ENCODE peak calls at places on chromosomes 13 and 19, in four cellular contexts. E is nephron progenitor cell, C is GM20000, J is type B pancreatic cell. L is an unnamed sample.

GRCh38 chr19:5154129-5154798 is 185.4 kb downstream of the KDM4B start:
- DNase-seq in C (peak), E (peak), J (peak), L (peak)

GRCh38 chr13:32838985-32839384 is 177.2 kb upstream of the KL start:
- DNase-seq in E (no peak), C (peak), J (no peak), L (peak)

GRCh38 chr13:65677906-65678305 is 1552.2 kb downstream of the PCDH9 start:
- DNase-seq in J (no peak), C (no peak), E (no peak), L (no peak)

GRCh38 chr19:1069009-1069779 is 2.2 kb downstream of the ARHGAP45 start:
- DNase-seq in J (no peak), C (peak), E (no peak), L (peak)

GRCh38 chr13:33379597-33379996 is 94.0 kb upstream of the STARD13 start:
- DNase-seq in E (no peak), J (no peak), C (no peak), L (no peak)

GRCh38 chr19:19599190-19599535 is 19.3 kb downstream of the PBX4 start:
- DNase-seq in E (no peak), C (no peak), J (no peak), L (peak)

GRCh38 chr13:97141564-97142005 is 80.5 kb upstream of the MBNL2 start:
- DNase-seq in C (peak), J (no peak), E (peak), L (peak)

GRCh38 chr13:44079413-44080205 is 199.9 kb downstream of the LACC1 start:
- DNase-seq in J (no peak), E (no peak), C (no peak), L (no peak)

GRCh38 chr19:3005345-3005744 is 23.7 kb downstream of the TLE2 start:
- DNase-seq in E (no peak), J (no peak), C (no peak), L (no peak)

GRCh38 chr13:81540777-81541176 is 1199.9 kb upstream of the SPRY2 start:
- DNase-seq in E (no peak), C (no peak), J (no peak), L (no peak)
- TF ChIP-seq CTCF in E (peak), C (no peak), J (peak), L (no peak)

DNA sequence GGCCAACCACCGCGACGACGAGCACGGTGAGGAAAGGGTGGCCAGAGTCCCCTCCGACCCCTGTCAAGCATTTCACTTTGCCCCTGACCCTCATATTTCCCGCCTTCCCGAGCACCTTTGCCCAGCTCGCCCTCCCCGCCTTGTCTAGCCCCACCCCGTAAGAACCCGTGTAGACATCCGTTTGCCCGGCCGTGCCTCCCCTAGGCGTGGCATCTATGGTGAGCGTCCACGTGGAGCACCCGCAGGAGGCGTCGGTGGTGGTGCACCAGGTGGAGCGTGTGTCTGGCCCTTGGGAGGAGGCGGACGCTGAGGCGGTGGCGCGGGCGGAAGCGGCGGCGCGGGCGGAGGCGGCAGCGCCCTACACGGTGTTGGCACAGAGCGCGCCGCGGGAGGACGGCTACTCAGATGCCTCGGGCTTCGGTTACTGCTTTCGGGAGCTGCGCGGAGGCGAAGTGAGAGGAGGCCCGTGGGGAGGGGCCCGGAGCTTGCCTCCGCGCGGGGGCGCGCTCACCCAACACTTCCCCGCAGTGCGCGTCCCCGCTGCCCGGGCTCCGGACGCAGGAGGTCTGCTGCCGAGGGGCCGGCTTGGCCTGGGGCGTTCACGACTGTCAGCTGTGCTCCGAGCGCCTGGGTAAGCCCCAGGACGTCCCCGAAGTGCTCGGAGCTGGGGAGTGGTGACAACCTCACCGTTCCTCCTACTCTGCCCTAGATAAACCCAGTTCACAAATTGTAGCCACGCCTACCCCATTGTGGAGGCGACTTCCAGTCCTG is 4.2 kb downstream of the LTBP4 start:
- DNase-seq in J (no peak), E (peak), C (peak), L (peak)
- TF ChIP-seq CTCF in J (no peak), E (no peak), C (peak), L (no peak)

GRCh38 chr19:56120371-56121179 is 520 bp downstream of the ZNF787 start:
- DNase-seq in J (peak), E (peak), C (peak), L (peak)
- TF ChIP-seq CTCF in J (peak), E (no peak), C (no peak), L (no peak)

GRCh38 chr13:51148952-51149573 is 38.0 kb upstream of the C13orf42 start:
- DNase-seq in E (peak), C (no peak), J (peak), L (peak)
- TF ChIP-seq CTCF in E (peak), C (peak), J (peak), L (peak)

DNA sequence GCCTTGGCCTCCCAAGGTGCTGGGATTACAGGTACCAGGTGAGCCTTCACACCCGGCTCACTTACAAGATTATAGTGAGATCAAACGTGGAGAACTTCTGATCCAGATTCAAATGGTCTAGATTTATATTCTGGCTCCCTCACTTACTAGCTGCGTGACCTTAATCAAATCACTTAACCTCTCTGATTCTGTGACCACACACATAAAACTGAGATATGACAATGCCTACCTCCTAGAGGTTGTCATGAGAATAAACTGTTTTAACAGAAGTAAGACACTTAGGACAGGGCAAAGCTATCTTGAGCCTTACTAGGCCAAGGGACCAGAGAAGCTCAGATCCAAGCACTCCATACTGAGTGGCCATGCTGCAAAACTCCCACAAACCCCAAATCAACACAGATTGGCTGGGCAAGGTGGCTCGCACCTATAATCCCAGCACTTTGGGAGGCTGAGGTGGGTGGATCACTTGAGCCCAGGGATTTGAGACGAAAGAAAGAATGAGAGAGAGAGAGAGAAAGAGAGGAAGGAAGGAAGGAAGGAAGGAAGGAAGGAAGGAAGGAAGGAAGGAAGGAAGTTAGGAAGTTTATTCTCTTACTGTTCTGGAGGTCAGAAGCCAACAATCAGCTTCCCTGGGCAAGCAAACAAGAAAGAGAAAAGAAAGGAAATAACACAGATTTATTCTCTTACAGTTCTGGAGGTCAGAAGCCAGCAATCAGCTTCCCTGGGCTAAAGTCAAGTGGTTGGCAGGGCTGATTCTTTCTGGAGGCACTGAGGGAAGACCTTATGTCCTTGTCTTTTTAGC is 46.1 kb upstream of the MAP3K10 start:
- DNase-seq in J (no peak), C (no peak), E (no peak), L (no peak)
- TF ChIP-seq CTCF in J (no peak), C (no peak), E (no peak), L (no peak)

DNA sequence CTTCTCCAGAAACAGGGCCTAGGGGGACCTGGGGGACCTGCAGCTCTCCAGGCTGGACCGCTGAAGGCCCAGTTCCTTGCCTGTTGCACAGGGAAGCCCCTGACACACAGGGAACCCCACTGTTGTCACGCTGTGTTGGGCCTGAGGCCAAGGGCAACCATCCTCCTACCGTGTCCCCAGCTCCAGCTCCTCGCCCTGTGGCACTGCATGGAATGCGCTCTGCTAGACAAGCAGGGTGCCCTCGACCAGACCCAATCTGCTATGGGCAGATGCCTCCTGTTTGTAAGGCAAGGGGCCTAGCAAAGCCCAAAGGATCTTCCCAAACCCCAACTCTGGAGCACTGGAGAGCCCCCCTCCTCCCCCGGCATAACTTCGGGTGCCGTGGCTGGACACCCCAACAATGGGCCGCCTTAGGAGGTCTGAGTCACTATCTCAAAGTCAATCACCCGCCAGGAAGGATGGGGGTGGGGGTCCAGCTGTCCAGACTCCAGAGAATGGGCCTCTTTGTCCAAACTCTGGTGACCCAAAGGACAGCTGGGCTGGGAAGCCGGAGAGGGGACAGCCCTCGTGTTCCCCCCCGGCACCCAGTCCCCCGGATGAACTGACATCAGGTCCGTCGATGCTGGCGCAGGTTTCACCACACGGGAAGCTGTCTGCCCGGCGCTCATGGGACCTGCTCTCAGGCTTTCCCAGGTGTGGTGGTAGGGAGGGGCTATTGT is 3.7 kb downstream of the BRSK1 start:
- DNase-seq in E (no peak), J (no peak), C (no peak), L (no peak)
- TF ChIP-seq CTCF in E (no peak), J (no peak), C (no peak), L (no peak)

DNA sequence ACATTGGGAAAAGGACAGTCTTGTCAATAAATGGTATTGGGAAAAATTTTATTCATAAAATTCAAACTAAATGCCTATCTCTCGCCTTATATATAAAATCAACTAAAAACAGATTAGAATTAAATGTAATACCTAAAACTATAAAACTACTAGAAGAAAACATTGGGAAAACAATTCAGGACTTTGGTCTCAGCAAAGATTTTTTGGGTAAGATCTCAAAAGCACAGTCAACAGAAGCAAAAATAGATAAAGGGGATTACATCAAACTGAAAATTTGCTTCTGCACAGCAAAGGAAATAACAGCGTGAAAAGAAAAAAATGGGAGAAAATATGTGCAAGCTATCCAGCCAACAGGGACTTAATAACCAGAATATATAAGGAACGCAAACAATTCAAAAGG is 24.3 kb upstream of the ZC3H13 start:
- DNase-seq in E (no peak), J (no peak), C (no peak), L (no peak)
- TF ChIP-seq CTCF in E (no peak), J (no peak), C (no peak), L (no peak)

GRCh38 chr13:89153941-89154340 is 1482.8 kb downstream of the SLITRK5 start:
- DNase-seq in J (no peak), E (no peak), C (no peak), L (no peak)
- TF ChIP-seq CTCF in J (no peak), E (no peak), C (no peak), L (no peak)

GRCh38 chr19:6260912-6261636 is 18.7 kb downstream of the MLLT1 start:
- DNase-seq in C (no peak), E (peak), J (no peak), L (peak)
- TF ChIP-seq CTCF in C (peak), E (peak), J (peak), L (peak)

DNA sequence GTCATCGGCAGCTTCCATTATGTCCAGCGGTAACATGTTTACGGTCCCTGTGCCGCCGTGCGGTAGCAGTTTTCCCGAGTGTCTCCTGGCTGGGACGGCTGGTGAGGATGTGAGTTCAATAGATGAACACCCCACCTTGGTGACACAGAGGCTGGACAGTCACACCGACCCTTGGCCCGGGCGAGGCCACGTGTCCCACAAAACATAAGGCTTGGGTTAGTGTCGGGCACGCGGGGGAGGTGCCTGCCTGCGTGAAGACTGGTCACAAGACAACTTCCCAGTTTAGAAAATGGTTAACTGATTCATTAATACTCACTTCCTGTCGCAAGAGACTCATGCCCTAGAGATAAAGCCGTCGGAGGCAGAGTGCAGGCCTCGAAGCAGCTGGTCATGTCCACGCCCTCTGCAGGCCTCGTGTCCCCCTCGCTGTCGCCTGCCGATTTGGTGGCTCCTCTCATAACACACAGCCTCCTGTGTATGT is 17.2 kb downstream of the RASA3 start:
- DNase-seq in J (no peak), C (no peak), E (no peak), L (peak)
- TF ChIP-seq CTCF in J (no peak), C (no peak), E (no peak), L (no peak)

L was measured in activated CD8-positive, alpha-beta T cell treated with anti-CD3 and anti-CD28 coated beads for 36 hours.